ENCODE peak calls at places on chromosome 11, in four cellular contexts. T is OCI-LY7, R is GM23338, H is prostate gland. S is an unnamed sample.
A peak's percentile ranks its signal among the peaks of the same experiment; 100 is the strongest.

GRCh38 chr11:17408641-17409040 is 20.2 kb upstream of the KCNJ11 start:
- DNase-seq in H (no peak), R (no peak), T (no peak), S (no peak)

GRCh38 chr11:14026961-14027360 is 64.4 kb downstream of the SPON1 start:
- DNase-seq in T (no peak), H (no peak), R (no peak), S (no peak)

GRCh38 chr11:9596926-9597325 is 23.5 kb downstream of the WEE1 start:
- DNase-seq in H (no peak), T (peak; percentile 68), R (no peak), S (no peak)

GRCh38 chr11:30016588-30017363 is at the start of gene KCNA4:
- DNase-seq in H (no peak), R (peak; percentile 84), T (no peak), S (no peak)

GRCh38 chr11:35373284-35373933 is 45.9 kb downstream of the SLC1A2 start:
- DNase-seq in T (no peak), R (no peak), H (no peak), S (no peak)

GRCh38 chr11:92693146-92693545 is 276.3 kb upstream of the MTNR1B start:
- DNase-seq in T (no peak), R (no peak), H (no peak), S (no peak)

GRCh38 chr11:30758012-30758411 is 171.9 kb upstream of the MPPED2 start:
- DNase-seq in H (no peak), T (no peak), R (no peak), S (no peak)

GRCh38 chr11:122715883-122716282 is 60.4 kb downstream of the UBASH3B start:
- DNase-seq in T (peak; percentile 37), R (no peak), H (no peak), S (no peak)

GRCh38 chr11:35337136-35337918 is 82.0 kb downstream of the SLC1A2 start:
- DNase-seq in H (peak; percentile 62), R (peak; percentile 4), T (no peak), S (peak; percentile 97)

GRCh38 chr11:87037450-87038234 is at the start of gene TMEM135:
- DNase-seq in R (peak; percentile 99), H (peak; percentile 86), T (peak; percentile 97), S (peak; percentile 93)

GRCh38 chr11:75816561-75817239 is 1.7 kb downstream of the UVRAG start:
- DNase-seq in T (peak; percentile 44), H (no peak), R (no peak), S (peak; percentile 31)

GRCh38 chr11:30125461-30125860 is 105.4 kb upstream of the FSHB start:
- DNase-seq in R (no peak), T (no peak), H (no peak), S (no peak)

GRCh38 chr11:111905391-111905790 is 6.2 kb downstream of the CRYAB start:
- DNase-seq in H (no peak), T (no peak), R (no peak), S (no peak)

GRCh38 chr11:31806186-31806943 is 4.8 kb downstream of the PAX6 start:
- DNase-seq in H (no peak), T (no peak), R (peak; percentile 51), S (no peak)

GRCh38 chr11:60871378-60872061 is 4.2 kb downstream of the ZP1 start:
- DNase-seq in H (no peak), R (no peak), T (no peak), S (peak; percentile 45)

GRCh38 chr11:44622190-44622650 is 56.8 kb downstream of the CD82 start:
- DNase-seq in H (no peak), T (no peak), R (no peak), S (no peak)

GRCh38 chr11:30465192-30465591 is 121.0 kb downstream of the MPPED2 start:
- DNase-seq in T (no peak), H (no peak), R (no peak), S (no peak)

GRCh38 chr11:111303476-111303875 is 5.1 kb downstream of the POU2AF3 start:
- DNase-seq in H (peak; percentile 81), T (peak; percentile 18), R (no peak), S (no peak)

GRCh38 chr11:18669211-18669593 is 29.4 kb upstream of the TMEM86A start:
- DNase-seq in H (no peak), R (no peak), T (no peak), S (peak; percentile 3)

GRCh38 chr11:56848105-56848809 is 99.8 kb upstream of the OR9G4 start:
- DNase-seq in T (no peak), H (no peak), R (no peak), S (no peak)

GRCh38 chr11:62546244-62546936 is at the start of gene AHNAK:
- DNase-seq in R (peak; percentile 76), H (peak; percentile 92), T (no peak), S (peak; percentile 68)

GRCh38 chr11:46050065-46050464 is 71.2 kb downstream of the PHF21A start:
- DNase-seq in R (peak; percentile 58), H (peak; percentile 55), T (no peak), S (peak; percentile 75)
- H3K4me3 ChIP-seq in R (no peak overlapping the region), H (no peak overlapping the region), T (no peak overlapping the region), S (no peak overlapping the region)

GRCh38 chr11:69483170-69483569 is 1.7 kb downstream of the LINC01488 start:
- DNase-seq in R (no peak), H (no peak), T (no peak), S (no peak)

GRCh38 chr11:69481393-69481844 is at the start of gene LINC01488:
- DNase-seq in H (no peak), T (no peak), R (no peak), S (no peak)

GRCh38 chr11:69479591-69480271 is 1.7 kb upstream of the LINC01488 start:
- DNase-seq in H (peak; percentile 71), R (no peak), T (no peak), S (no peak)

GRCh38 chr11:69482322-69482721 is 859 bp downstream of the LINC01488 start:
- DNase-seq in H (no peak), T (no peak), R (no peak), S (no peak)

DNA sequence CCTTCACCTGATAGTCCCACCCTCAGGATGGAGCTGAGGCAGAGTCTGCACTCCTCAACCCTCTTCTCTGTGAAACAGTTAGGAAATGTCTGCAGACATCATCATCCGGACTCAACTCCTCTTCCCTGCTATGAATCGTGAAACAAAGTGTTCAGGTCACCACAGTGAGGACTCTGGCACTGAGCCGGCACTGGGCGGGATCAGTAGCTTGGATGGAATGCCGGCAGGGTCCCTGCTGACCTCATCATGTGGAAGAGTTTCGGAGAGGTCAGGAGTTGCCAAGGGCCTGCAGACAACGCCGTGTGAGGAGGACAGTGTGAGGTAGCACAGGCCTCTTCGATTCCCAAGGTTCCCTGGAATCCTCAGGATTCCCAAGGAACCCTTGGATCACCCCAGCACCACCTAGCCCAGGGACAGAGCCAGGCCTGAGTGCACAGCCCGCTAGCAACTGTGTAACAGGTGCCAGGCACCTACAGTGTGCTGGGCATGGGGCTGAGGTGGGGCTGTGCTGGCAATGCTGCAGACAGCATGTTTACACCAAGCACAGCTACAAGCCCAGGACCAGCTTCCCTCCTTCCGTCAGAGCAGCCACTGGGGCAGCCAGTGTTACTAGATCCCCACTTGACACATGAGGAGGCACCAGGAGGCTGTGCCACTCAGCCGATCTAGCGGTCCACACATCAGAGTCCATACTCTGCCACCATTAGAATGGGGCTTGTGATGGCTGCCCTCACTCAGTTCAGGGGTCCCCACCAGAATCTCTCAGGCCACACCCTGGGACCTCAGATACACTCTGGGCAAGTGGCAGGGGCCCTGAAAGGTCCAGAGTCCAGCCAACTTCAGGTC is 693 bp upstream of the LINC01488 start:
- DNase-seq in H (no peak), R (no peak), T (no peak), S (peak; percentile 11)
- H3K4me3 ChIP-seq in H (no peak overlapping the region), R (no peak overlapping the region), T (no peak overlapping the region), S (no peak overlapping the region)

GRCh38 chr11:65224939-65225283 is 36.9 kb upstream of the POLA2 start:
- DNase-seq in T (no peak), R (peak; percentile 50), H (no peak), S (peak; percentile 81)
- H3K4me3 ChIP-seq in T (no peak overlapping the region), R (peak overlapping the region; percentile 88), H (no peak overlapping the region), S (no peak overlapping the region)

DNA sequence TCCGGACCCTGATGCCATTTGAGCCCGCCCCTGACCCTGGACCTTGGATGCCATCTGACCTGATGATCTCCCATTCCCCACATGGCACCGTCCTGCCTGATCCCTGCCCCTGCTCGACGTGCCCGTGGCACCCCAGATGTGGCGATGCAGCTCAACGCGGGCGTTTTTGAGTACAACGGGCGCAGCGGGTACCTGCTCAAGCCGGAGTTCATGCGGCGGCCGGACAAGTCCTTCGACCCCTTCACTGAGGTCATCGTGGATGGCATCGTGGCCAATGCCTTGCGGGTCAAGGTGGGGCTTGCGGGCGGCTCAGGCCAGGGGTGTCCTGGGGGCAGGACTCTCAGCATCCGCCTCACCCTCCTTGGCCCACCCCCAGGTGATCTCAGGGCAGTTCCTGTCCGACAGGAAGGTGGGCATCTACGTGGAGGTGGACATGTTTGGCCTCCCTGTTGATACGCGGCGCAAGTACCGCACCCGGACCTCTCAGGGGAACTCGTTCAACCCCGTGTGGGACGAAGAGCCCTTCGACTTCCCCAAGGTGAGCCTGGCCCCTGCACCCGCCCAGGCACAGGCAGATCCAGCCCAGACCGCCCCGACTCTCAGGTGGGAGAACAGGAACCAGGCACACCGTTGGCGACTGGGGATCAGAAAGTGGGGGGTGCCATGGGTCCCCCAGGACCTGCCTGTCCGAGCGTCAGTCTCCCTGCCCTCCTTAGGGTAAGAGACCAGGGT is 11.1 kb downstream of the PLCB3 start:
- DNase-seq in H (no peak), R (no peak), T (no peak), S (no peak)
- H3K4me3 ChIP-seq in H (no peak overlapping the region), R (no peak overlapping the region), T (no peak overlapping the region), S (no peak overlapping the region)

GRCh38 chr11:132942611-132943324 is 589.5 kb downstream of the OPCML start:
- DNase-seq in T (no peak), H (no peak), R (peak; percentile 59), S (no peak)

GRCh38 chr11:132943737-132944556 is 588.4 kb downstream of the OPCML start:
- DNase-seq in T (no peak), R (peak; percentile 62), H (no peak), S (no peak)

GRCh38 chr11:132941761-132942160 is 590.5 kb downstream of the OPCML start:
- DNase-seq in T (no peak), R (no peak), H (no peak), S (no peak)

GRCh38 chr11:132944557-132944920 is 587.8 kb downstream of the OPCML start:
- DNase-seq in R (peak; percentile 66), H (no peak), T (no peak), S (no peak)

GRCh38 chr11:132943325-132943736 is 589.0 kb downstream of the OPCML start:
- DNase-seq in R (peak; percentile 43), H (no peak), T (no peak), S (no peak)
- H3K4me3 ChIP-seq in R (peak overlapping the region; percentile 89), H (no peak overlapping the region), T (no peak overlapping the region), S (no peak overlapping the region)

GRCh38 chr11:6677018-6677417 is 6.1 kb downstream of the MRPL17 start:
- DNase-seq in R (no peak), T (no peak), H (no peak), S (no peak)

GRCh38 chr11:6681949-6682348 is 1.2 kb downstream of the MRPL17 start:
- DNase-seq in H (no peak), T (peak; percentile 24), R (no peak), S (peak; percentile 43)

GRCh38 chr11:6682591-6682935 is 577 bp downstream of the MRPL17 start:
- DNase-seq in H (no peak), T (peak; percentile 37), R (no peak), S (no peak)

GRCh38 chr11:6682936-6683861 is at the start of gene MRPL17:
- DNase-seq in T (peak; percentile 100), H (peak; percentile 98), R (peak; percentile 99), S (peak; percentile 99)

GRCh38 chr11:6681505-6681904 is 1.6 kb downstream of the MRPL17 start:
- DNase-seq in T (no peak), H (no peak), R (no peak), S (no peak)
- H3K4me3 ChIP-seq in T (peak overlapping the region; percentile 85), H (no peak overlapping the region), R (peak overlapping the region; percentile 82), S (peak overlapping the region; percentile 99)

S was measured in fibroblast of villous mesenchyme.